ENCODE peak calls at places on chromosomes 12 and 14, in nine cellular contexts. U is adipocyte, S is GM23248, R is Peyer's patch, V is OCI-LY7, D is left lung, W is adrenal gland, M is astrocyte, I is GM06990. L is an unnamed sample.

GRCh38 chr14:38442208-38442607 is 186.3 kb upstream of the CLEC14A start:
- DNase-seq in U (no peak), S (no peak), R (no peak), V (no peak), D (no peak), W (no peak), M (no peak), I (no peak), L (no peak)

GRCh38 chr12:75724913-75725312 is 213.5 kb upstream of the KRR1 start:
- DNase-seq in U (peak), S (peak), R (no peak), V (no peak), D (no peak), W (peak), M (peak), I (no peak), L (peak)

GRCh38 chr12:84805474-84805858 is 107.1 kb downstream of the SLC6A15 start:
- DNase-seq in U (no peak), S (no peak), R (no peak), V (no peak), D (no peak), W (no peak), M (no peak), I (no peak), L (no peak)

GRCh38 chr14:90796319-90796718 is 19.9 kb downstream of the TTC7B start:
- DNase-seq in U (no peak), S (no peak), R (no peak), V (no peak), D (peak), W (no peak), M (no peak), I (no peak), L (no peak)

GRCh38 chr12:6280053-6280469 is 30.4 kb upstream of the PLEKHG6 start:
- DNase-seq in U (peak), S (peak), R (no peak), V (no peak), D (peak), W (peak), M (peak), I (no peak), L (peak)

GRCh38 chr12:56723889-56724659 is 1.0 kb downstream of the NACA start:
- DNase-seq in U (peak), S (peak), R (no peak), V (peak), D (no peak), W (peak), M (peak), I (no peak), L (peak)

GRCh38 chr14:55610717-55611370 is 30.8 kb downstream of the KTN1 start:
- DNase-seq in U (no peak), S (no peak), R (no peak), V (no peak), D (no peak), W (no peak), M (no peak), I (no peak), L (no peak)

GRCh38 chr14:101549154-101549553 is 12.1 kb upstream of the DIO3 start:
- DNase-seq in U (no peak), S (no peak), R (no peak), V (no peak), D (no peak), W (no peak), M (no peak), I (no peak), L (no peak)

GRCh38 chr12:105382771-105383632 is 52.5 kb downstream of the C12orf75 start:
- DNase-seq in U (peak), S (peak), R (no peak), V (peak), D (no peak), W (peak), M (peak), I (no peak), L (no peak)

GRCh38 chr14:93304771-93305170 is 28.1 kb downstream of the BTBD7 start:
- DNase-seq in U (peak), S (peak), R (no peak), V (no peak), D (no peak), W (no peak), M (peak), I (no peak), L (no peak)

GRCh38 chr14:103143535-103143934 is 20.3 kb downstream of the TNFAIP2 start:
- DNase-seq in U (no peak), S (peak), R (no peak), V (no peak), D (no peak), W (no peak), M (no peak), I (no peak), L (no peak)

GRCh38 chr12:14769837-14770494 is 33.3 kb downstream of the WBP11 start:
- DNase-seq in U (peak), S (peak), R (peak), V (peak), D (peak), W (peak), M (peak), I (peak), L (peak)

GRCh38 chr14:75615200-75615599 is 36.8 kb downstream of the FLVCR2 start:
- DNase-seq in U (no peak), S (no peak), R (no peak), V (peak), D (peak), W (peak), M (no peak), I (peak), L (no peak)

GRCh38 chr14:100818221-100818699 is 7.7 kb upstream of the MEG3 start:
- DNase-seq in U (no peak), S (no peak), R (no peak), V (no peak), D (no peak), W (no peak), M (no peak), I (no peak), L (no peak)

GRCh38 chr12:104596128-104596799 is 139.5 kb downstream of the CHST11 start:
- DNase-seq in U (peak), S (peak), R (no peak), V (no peak), D (no peak), W (peak), M (peak), I (no peak), L (peak)

GRCh38 chr12:47725893-47726292 is 603 bp upstream of the ENDOU start:
- DNase-seq in U (peak), S (peak), R (peak), V (peak), D (no peak), W (no peak), M (peak), I (no peak), L (no peak)

GRCh38 chr12:6774557-6775062 is 2.3 kb downstream of the LAG3 start:
- DNase-seq in U (no peak), S (no peak), R (no peak), V (no peak), D (no peak), W (no peak), M (no peak), I (no peak), L (no peak)

GRCh38 chr12:71456316-71456715 is 16.7 kb downstream of the LGR5 start:
- DNase-seq in U (no peak), S (no peak), R (no peak), V (peak), D (no peak), W (no peak), M (no peak), I (no peak), L (no peak)

GRCh38 chr12:117190210-117190781 is at the start of gene FBXO21:
- DNase-seq in U (peak), S (peak), R (peak), V (peak), D (peak), W (peak), M (peak), I (peak), L (peak)

GRCh38 chr12:28770329-28770728 is 378.7 kb upstream of the FAR2 start:
- DNase-seq in U (no peak), S (no peak), R (no peak), V (no peak), D (no peak), W (no peak), M (no peak), I (no peak), L (no peak)

GRCh38 chr12:93638095-93638494 is 39.1 kb upstream of the CRADD start:
- DNase-seq in U (no peak), S (peak), R (no peak), V (no peak), D (no peak), W (no peak), M (peak), I (no peak), L (no peak)

GRCh38 chr12:56542164-56542563 is 20.5 kb downstream of the RBMS2 start:
- DNase-seq in U (no peak), S (no peak), R (no peak), V (no peak), D (no peak), W (no peak), M (no peak), I (no peak), L (no peak)

GRCh38 chr12:47757840-47758583 is 668 bp downstream of the RAPGEF3 start:
- DNase-seq in U (no peak), S (no peak), R (no peak), V (no peak), D (no peak), W (no peak), M (no peak), I (no peak), L (no peak)

GRCh38 chr14:77654001-77654431 is 37.6 kb upstream of the SPTLC2 start:
- DNase-seq in U (no peak), S (no peak), R (no peak), V (no peak), D (no peak), W (no peak), M (no peak), I (no peak), L (no peak)

GRCh38 chr14:105492051-105492965 is 1.3 kb downstream of the TEDC1 start:
- DNase-seq in U (no peak), S (no peak), R (peak), V (no peak), D (peak), W (no peak), M (no peak), I (peak), L (no peak)

GRCh38 chr12:110600254-110600653 is 13.7 kb upstream of the TCTN1 start:
- DNase-seq in U (peak), S (peak), R (no peak), V (peak), D (no peak), W (no peak), M (peak), I (no peak), L (no peak)

GRCh38 chr12:124172646-124173045 is 122.2 kb upstream of the RFLNA start:
- DNase-seq in U (peak), S (peak), R (no peak), V (no peak), D (no peak), W (no peak), M (peak), I (no peak), L (no peak)

GRCh38 chr12:62866451-62867082 is 68.4 kb downstream of the PPM1H start:
- DNase-seq in U (peak), S (peak), R (no peak), V (no peak), D (no peak), W (no peak), M (peak), I (no peak), L (peak)

GRCh38 chr12:59484575-59484974 is 111.3 kb upstream of the SLC16A7 start:
- DNase-seq in U (no peak), S (no peak), R (no peak), V (peak), D (no peak), W (no peak), M (no peak), I (no peak), L (no peak)

GRCh38 chr12:6460751-6461371 is 9.0 kb downstream of the TAPBPL start:
- DNase-seq in U (no peak), S (no peak), R (no peak), V (peak), D (no peak), W (no peak), M (no peak), I (no peak), L (no peak)

GRCh38 chr12:33533527-33533926 is 93.9 kb upstream of the SYT10 start:
- DNase-seq in U (no peak), S (no peak), R (no peak), V (no peak), D (no peak), W (no peak), M (no peak), I (no peak), L (no peak)

GRCh38 chr12:27179399-27180214 is 64.5 kb upstream of the STK38L start:
- DNase-seq in U (peak), S (peak), R (no peak), V (no peak), D (no peak), W (peak), M (peak), I (peak), L (peak)

GRCh38 chr12:26937863-26938659 is at the start of the genes FGFR1OP2 and INTS13:
- DNase-seq in U (peak), S (peak), R (peak), V (peak), D (peak), W (peak), M (peak), I (peak), L (peak)

GRCh38 chr12:81255456-81255855 is 177.6 kb downstream of the ACSS3 start:
- DNase-seq in U (no peak), S (no peak), R (no peak), V (no peak), D (no peak), W (no peak), M (no peak), I (no peak), L (no peak)

GRCh38 chr12:9074484-9075140 is 41.1 kb downstream of the A2M start:
- DNase-seq in U (no peak), S (no peak), R (no peak), V (no peak), D (no peak), W (no peak), M (no peak), I (no peak), L (no peak)

GRCh38 chr12:114682101-114682919 is 1.7 kb downstream of the TBX3 start:
- DNase-seq in U (peak), S (peak), R (no peak), V (no peak), D (no peak), W (no peak), M (no peak), I (no peak), L (no peak)

GRCh38 chr14:31106768-31107167 is 80.6 kb upstream of the STRN3 start:
- DNase-seq in U (no peak), S (peak), R (no peak), V (no peak), D (no peak), W (no peak), M (peak), I (no peak), L (no peak)

GRCh38 chr14:103846569-103847438 is 571 bp downstream of the PPP1R13B start:
- DNase-seq in U (peak), S (peak), R (peak), V (peak), D (no peak), W (peak), M (no peak), I (peak), L (peak)

GRCh38 chr12:122235741-122236140 is 9.9 kb upstream of the DIABLO start:
- DNase-seq in U (no peak), S (no peak), R (no peak), V (no peak), D (no peak), W (peak), M (no peak), I (no peak), L (no peak)

GRCh38 chr12:101939856-101940265 is 62.5 kb downstream of the DRAM1 start:
- DNase-seq in U (peak), S (peak), R (no peak), V (peak), D (no peak), W (peak), M (peak), I (no peak), L (peak)

GRCh38 chr12:101939306-101939705 is 61.9 kb downstream of the DRAM1 start:
- DNase-seq in U (peak), S (no peak), R (no peak), V (no peak), D (no peak), W (no peak), M (no peak), I (no peak), L (no peak)

GRCh38 chr12:101931498-101932326 is 54.3 kb downstream of the DRAM1 start:
- DNase-seq in U (no peak), S (no peak), R (no peak), V (peak), D (no peak), W (no peak), M (no peak), I (peak), L (no peak)

GRCh38 chr12:101933866-101934514 is 56.6 kb downstream of the DRAM1 start:
- DNase-seq in U (no peak), S (no peak), R (no peak), V (no peak), D (no peak), W (no peak), M (no peak), I (no peak), L (no peak)

DNA sequence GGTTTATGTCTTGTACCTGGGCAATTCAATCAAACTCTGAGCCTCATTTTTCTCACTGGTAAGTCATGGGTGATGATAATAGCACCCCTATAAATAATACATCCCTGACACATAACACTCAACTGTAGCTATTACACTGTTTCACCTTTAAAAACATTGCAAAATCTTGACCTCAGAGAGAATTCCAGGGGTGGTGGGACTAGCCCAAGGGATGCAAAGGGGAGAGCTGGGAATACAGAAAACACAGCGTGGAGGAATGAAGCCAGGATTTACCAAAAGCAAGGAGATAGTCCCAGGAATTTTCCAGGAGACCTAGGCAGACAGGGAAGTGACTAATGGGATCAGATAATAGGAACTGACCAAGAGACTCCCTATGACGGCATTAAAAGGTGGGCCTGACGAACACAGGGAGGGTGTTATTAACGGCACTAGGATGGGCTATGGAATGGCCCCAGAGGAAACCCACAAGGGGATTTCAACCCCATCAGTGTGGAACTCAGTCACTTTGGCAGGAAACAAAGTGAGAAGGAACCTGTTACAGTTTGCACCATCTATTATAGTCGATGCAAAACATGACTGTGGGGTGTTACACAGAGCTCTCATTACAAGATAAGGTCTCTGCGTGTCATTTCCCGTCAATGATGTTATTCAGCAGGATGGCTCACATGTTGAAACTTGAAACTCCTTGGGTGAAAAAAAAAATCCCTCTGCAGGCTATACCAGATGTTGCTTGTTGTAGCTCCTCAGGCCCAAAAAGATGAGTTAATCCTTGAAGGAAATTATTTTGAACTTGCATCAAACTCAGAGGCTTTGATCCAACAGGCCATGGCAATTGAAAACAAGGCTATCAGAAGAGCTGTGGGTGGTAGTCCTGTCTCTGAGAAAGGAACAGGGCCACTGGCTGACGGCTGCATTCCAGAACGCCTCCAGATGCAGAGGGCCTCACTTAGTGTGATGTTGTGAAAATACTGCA is 58.7 kb downstream of the DRAM1 start:
- DNase-seq in U (peak), S (peak), R (no peak), V (peak), D (no peak), W (no peak), M (peak), I (peak), L (peak)
- H3K4me3 ChIP-seq in U (peak), S (peak), R (no peak), V (peak), D (no peak), W (no peak), M (no peak), I (peak), L (no peak)

GRCh38 chr14:70881549-70882174 is 25.6 kb upstream of the PCNX1 start:
- DNase-seq in U (no peak), S (no peak), R (no peak), V (no peak), D (no peak), W (no peak), M (no peak), I (peak), L (no peak)
- H3K4me3 ChIP-seq in U (no peak), S (no peak), R (no peak), V (no peak), D (no peak), W (no peak), M (no peak), I (no peak), L (no peak)

DNA sequence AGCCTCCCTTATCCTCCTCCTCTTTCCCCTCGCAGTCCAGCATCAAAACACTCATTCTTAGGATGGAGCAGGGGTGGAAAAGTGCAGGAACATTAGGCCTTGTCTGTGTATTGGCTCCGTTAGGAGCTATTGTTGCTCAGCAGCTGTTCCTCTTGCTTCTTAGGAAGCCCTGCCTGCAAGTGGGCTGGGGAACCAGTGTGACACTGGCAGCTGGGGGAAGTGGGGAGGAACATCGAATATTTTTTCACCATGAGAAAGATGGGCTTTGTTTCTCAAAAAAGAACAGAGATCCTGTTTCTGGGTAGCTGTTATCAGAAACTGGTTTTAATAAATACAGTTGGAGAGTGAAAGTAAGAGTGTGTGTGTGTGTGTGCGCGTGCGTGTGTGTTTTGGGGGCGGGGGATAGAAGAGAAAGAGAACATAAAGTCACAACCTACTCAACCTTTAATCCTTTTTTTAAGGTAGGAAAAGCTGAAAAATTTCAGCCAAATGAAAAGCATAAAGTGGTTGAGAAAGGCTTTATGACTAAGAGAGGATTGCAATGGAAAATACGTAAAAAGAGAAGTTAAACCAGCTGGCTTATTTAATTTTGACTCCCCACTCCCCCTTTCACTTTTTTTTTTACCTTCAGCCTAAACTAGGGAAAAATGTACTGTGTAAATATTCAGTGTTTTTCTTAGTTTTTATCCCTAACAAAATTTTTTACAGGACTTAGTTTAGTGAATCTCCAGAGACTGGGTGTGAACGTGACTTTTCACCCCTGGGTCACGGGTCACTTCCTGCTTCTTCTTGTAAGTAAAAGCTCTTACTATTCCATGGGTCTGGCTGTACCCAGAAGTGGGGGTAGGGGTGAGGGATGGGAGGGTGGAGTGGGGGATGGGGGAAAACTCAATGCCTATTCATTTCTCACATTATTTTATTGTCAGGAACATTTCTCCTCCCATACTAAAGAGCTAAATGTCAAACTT is 197.1 kb upstream of the PLEKHG7 start:
- DNase-seq in U (peak), S (peak), R (peak), V (peak), D (peak), W (peak), M (peak), I (peak), L (no peak)
- H3K4me3 ChIP-seq in U (peak), S (peak), R (peak), V (peak), D (no peak), W (no peak), M (no peak), I (peak), L (no peak)

GRCh38 chr14:96284430-96284829 is 28.4 kb downstream of the BDKRB1 start:
- DNase-seq in U (no peak), S (no peak), R (no peak), V (no peak), D (no peak), W (no peak), M (no peak), I (no peak), L (no peak)

GRCh38 chr14:96284008-96284407 is 28.0 kb downstream of the BDKRB1 start:
- DNase-seq in U (no peak), S (no peak), R (no peak), V (no peak), D (no peak), W (no peak), M (no peak), I (no peak), L (no peak)

GRCh38 chr14:96285667-96286066 is 29.7 kb downstream of the BDKRB1 start:
- DNase-seq in U (no peak), S (no peak), R (no peak), V (no peak), D (no peak), W (peak), M (peak), I (no peak), L (no peak)

GRCh38 chr14:96286251-96286650 is 30.2 kb downstream of the BDKRB1 start:
- DNase-seq in U (no peak), S (no peak), R (no peak), V (no peak), D (no peak), W (no peak), M (no peak), I (no peak), L (no peak)

GRCh38 chr14:96287856-96288255 is 31.8 kb downstream of the BDKRB1 start:
- DNase-seq in U (no peak), S (no peak), R (no peak), V (no peak), D (no peak), W (no peak), M (no peak), I (no peak), L (no peak)
- H3K4me3 ChIP-seq in U (no peak), S (no peak), R (no peak), V (no peak), D (no peak), W (no peak), M (no peak), I (no peak), L (no peak)

L was measured in MG63.